ENCODE peak calls at places on chromosome X, in seven cellular contexts. Q is GM23248, A is SK-N-SH, V is GM23338, T is PC-3, P is neural progenitor cell, K is HCT116. Z is an unnamed sample.

GRCh38 chrX:75546724-75547123 is 23.9 kb upstream of the ZDHHC15 start:
- DNase-seq in K (no peak), P (no peak), T (no peak), A (no peak), Q (no peak), V (no peak), Z (no peak)

GRCh38 chrX:72584165-72584564 is 11.5 kb upstream of the HDAC8 start:
- DNase-seq in Q (no peak), K (no peak), P (no peak), T (no peak), A (no peak), V (no peak), Z (no peak)

GRCh38 chrX:77061022-77061421 is 386.2 kb upstream of the FGF16 start:
- DNase-seq in T (no peak), A (no peak), Q (no peak), V (no peak), K (no peak), P (no peak), Z (no peak)

GRCh38 chrX:106397788-106398538 is 213.8 kb upstream of the RADX start:
- DNase-seq in T (peak), K (peak), V (peak), P (no peak), A (no peak), Q (no peak), Z (peak)

GRCh38 chrX:103780701-103781402 is 4.2 kb downstream of the PLP1 start:
- DNase-seq in T (no peak), K (no peak), P (peak), Q (no peak), V (no peak), A (no peak), Z (no peak)

GRCh38 chrX:70262952-70263567 is 3.1 kb upstream of the P2RY4 start:
- DNase-seq in A (peak), K (no peak), V (peak), Q (peak), P (peak), T (peak), Z (peak)

GRCh38 chrX:32408389-32408788 is 803.0 kb downstream of the DMD start:
- DNase-seq in A (peak), K (no peak), Q (no peak), V (peak), P (no peak), T (peak), Z (peak)

GRCh38 chrX:148310402-148311200 is 189.8 kb upstream of the AFF2 start:
- DNase-seq in P (no peak), V (no peak), A (no peak), T (no peak), K (no peak), Q (no peak), Z (peak)

GRCh38 chrX:14798805-14799397 is 74.0 kb downstream of the FANCB start:
- DNase-seq in Q (no peak), A (no peak), V (no peak), K (no peak), T (no peak), P (no peak), Z (no peak)

GRCh38 chrX:112896051-112896450 is 55.4 kb upstream of the AMOT start:
- DNase-seq in V (no peak), P (no peak), A (no peak), Q (no peak), K (no peak), T (no peak), Z (no peak)

GRCh38 chrX:71532078-71532752 is 689 bp upstream of the OGT start:
- DNase-seq in P (peak), Q (peak), A (no peak), V (no peak), K (no peak), T (peak), Z (peak)

GRCh38 chrX:69031181-69031580 is 134.1 kb downstream of the PJA1 start:
- DNase-seq in V (peak), A (peak), K (peak), P (peak), Q (no peak), T (peak), Z (no peak)

GRCh38 chrX:100363926-100364325 is 46.1 kb downstream of the PCDH19 start:
- DNase-seq in T (no peak), P (no peak), K (no peak), Q (no peak), A (no peak), V (peak), Z (no peak)

DNA sequence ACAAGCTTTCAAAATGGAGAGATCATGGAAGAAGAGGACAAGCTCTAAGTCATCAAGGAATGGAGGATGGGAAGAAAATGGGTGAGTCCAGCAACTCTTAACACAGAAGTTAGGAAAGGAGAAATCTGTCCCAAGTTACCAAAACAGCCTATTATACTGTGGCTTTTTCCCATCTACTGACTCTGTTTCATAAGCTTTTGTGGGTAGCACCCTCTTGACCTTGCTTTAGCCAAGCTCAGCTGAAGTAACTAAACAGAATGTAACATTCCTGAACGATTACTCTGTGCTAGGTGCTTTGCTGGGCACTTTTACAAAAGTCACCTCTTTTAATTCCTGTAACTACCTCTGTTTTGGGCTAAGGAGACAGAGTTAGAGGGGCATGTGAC is 54.8 kb downstream of the MAP7D2 start:
- DNase-seq in T (peak), K (no peak), V (no peak), P (no peak), Q (peak), A (no peak), Z (no peak)
- TF ChIP-seq EZH2phosphoT487 in T (no peak), K (no peak), V (no peak), P (no peak), Q (no peak), A (no peak), Z (no peak)

DNA sequence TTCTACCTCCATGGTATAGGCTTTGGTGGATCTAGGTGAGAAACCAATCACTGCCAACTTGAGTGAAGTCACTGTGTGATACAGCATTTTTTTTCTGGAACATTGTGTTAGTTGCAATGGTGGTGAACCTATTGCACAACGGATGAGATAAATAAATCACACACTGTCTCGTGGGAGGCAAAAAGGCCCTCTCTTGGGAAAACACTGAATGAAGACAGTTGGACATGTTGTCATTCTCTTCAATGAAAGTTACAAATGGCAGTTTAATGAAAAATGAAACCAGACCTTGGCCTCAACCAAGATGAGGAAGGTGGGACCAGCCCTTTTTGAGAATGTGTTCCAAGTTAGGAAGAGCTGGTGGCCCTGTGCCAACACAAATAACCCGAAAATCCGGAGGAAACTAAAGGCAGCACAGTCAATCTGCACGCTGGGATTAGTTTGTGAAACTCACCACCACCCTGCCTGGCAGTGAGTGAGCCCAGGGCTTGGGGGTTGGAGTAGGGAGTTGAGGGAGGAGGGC is 5.4 kb upstream of the ADGRG2 start:
- DNase-seq in V (no peak), Q (no peak), K (no peak), T (peak), P (no peak), A (no peak), Z (no peak)
- TF ChIP-seq EZH2phosphoT487 in V (no peak), Q (no peak), K (no peak), T (no peak), P (no peak), A (no peak), Z (no peak)

DNA sequence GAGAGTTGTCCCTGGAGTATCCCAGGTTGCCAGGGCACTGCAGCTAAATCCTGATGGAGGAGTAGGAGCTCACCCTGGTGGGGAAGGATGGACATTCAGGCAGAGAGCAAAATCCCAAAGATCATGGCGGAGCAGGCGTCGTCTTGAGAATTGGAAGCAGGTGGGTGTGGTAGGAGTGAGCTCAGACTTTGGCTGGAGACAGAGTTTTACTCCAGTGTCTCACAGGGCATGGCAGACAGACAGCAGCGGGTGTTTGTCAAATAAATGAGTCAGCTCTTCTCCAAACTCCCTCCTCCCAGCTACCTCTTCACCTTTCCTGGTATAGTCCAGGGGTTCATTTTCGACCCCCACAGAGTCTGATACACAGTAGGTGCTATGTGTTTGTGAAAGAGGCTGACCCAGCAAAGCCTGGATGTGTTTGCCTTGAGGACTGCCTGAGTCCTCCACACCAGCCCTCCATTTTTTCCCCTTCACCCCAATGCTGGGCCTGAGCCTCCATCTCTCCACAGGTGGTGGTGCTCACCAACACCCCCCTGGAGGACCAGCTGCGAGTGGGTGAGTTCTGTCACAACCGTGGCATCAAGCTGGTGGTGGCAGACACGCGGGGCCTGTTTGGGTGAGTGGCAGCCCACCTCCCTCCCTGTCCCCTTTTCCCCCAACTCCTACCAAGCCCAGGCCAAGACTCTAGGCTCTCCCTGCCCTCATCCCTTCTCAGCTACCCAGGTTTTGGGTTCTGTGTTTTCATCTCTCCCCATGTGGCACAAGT is 6.9 kb downstream of the UBA1 start:
- DNase-seq in A (no peak), K (no peak), P (no peak), T (peak), Q (peak), V (no peak), Z (no peak)
- TF ChIP-seq EZH2phosphoT487 in A (no peak), K (no peak), P (no peak), T (no peak), Q (no peak), V (no peak), Z (no peak)

DNA sequence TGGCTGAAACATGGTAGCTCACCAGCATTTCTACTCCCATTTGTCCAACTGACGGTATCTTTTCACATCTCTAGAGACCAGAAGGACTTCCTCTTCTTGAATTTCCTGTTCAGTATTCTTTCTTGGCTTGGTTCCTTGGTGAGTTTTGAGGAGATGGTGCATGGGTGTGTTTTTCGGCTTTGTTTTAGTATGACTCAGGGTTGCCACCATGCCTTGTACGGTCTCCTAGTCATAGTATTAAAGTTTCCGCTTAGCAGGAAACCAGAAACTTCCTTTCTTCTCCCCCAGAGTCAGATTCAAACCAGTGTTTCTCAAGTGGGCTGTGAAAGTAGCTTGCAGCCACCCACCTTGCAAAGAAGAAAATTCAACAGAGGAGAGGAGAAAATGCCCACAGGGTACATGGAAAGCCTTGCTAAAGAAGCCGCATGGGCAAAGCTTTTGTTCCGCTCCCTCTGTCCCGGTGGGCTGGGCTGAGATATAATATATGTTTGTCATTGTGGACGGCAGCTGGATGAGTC is 5.7 kb downstream of the CD99 start:
- DNase-seq in A (no peak), P (no peak), T (peak), K (no peak), V (no peak), Q (peak), Z (peak)
- TF ChIP-seq EZH2phosphoT487 in A (no peak), P (no peak), T (no peak), K (no peak), V (no peak), Q (no peak), Z (no peak)

GRCh38 chrX:50874878-50875277 is 35.7 kb upstream of the BMP15 start:
- DNase-seq in T (no peak), K (no peak), A (no peak), V (peak), Q (no peak), P (peak), Z (no peak)

GRCh38 chrX:50876551-50876950 is 34.0 kb upstream of the BMP15 start:
- DNase-seq in P (peak), Q (no peak), T (no peak), V (peak), A (no peak), K (no peak), Z (no peak)

GRCh38 chrX:50881028-50881427 is 29.5 kb upstream of the BMP15 start:
- DNase-seq in V (no peak), T (peak), P (no peak), A (no peak), K (no peak), Q (no peak), Z (no peak)

GRCh38 chrX:50871922-50872453 is 38.5 kb upstream of the BMP15 start:
- DNase-seq in K (no peak), P (no peak), V (no peak), Q (no peak), A (no peak), T (no peak), Z (no peak)

DNA sequence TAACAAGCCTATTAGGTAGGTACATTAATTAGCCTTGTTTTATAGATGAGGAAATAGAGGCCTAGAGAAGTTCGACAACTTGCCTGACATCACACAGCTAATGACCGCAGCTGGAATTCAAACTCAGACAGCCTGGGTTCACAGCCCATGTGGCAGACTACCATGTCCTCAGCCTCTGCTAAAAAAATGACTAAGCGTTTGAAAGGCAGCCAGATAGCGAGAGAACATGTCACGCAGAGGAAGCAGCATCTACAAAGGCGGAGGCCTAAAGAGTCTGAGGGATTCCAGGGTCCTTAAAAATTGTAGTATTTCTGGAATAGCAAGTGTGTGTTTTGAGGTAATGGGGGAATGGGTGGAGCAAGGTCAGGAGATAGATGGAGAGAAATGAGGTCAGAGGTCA is 33.2 kb upstream of the BMP15 start:
- DNase-seq in A (no peak), T (peak), K (no peak), V (no peak), Q (peak), P (no peak), Z (no peak)
- TF ChIP-seq EZH2phosphoT487 in A (no peak), T (no peak), K (no peak), V (no peak), Q (no peak), P (no peak), Z (no peak)

DNA sequence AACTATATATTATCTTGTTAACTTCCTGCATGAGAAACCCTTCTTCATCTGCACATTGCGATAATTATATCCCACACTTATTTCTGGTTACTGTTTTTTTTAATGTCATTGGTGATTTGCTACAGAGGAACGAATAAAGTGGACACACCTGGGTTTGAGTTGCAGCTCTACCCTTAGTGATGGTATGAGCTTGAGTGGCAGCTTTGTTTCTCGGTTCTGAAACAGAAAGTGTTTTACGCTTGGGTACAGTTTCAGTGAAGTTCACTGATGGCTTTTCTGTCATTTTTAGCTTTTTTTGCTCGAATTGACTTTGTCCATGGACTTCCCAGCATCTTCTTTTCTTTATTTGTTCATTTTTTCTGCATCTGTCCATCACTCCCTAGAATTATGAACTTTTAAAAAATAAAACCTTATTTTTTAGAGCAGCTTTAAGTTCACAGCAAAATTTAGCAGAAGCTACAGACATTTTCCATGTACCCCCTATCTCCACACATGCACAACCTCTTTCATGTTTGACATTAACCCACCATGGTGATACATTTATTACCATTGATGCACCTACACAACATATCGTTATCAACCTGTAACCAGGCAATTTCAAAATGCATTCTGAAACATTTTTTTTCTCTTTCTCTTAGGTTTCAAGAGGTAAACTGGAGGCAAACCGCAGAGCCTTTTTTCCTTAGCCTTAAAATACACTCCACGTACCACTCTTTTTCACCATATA is 1041.6 kb upstream of the PRKX start:
- DNase-seq in T (no peak), Q (no peak), V (no peak), A (no peak), K (no peak), P (no peak), Z (peak)
- TF ChIP-seq EZH2phosphoT487 in T (no peak), Q (no peak), V (no peak), A (no peak), K (no peak), P (no peak), Z (no peak)

Z was measured in OCI-LY7.